ENCODE peak calls at places on chromosomes 6 and 20, in six cellular contexts. D is IMR-90, X is upper lobe of right lung, O is transverse colon, I is Peyer's patch, Z is stomach. G is an unnamed sample.

GRCh38 chr6:52910091-52910490 is 593 bp upstream of the GSTA3 start:
- DNase-seq in D (no peak), X (no peak), O (no peak), I (no peak), Z (no peak), G (no peak)

GRCh38 chr6:110664933-110665332 is 150.3 kb downstream of the CDK19 start:
- DNase-seq in D (peak; percentile 53), X (no peak), O (no peak), I (no peak), Z (no peak), G (no peak)

GRCh38 chr20:13006825-13007224 is 1.9 kb upstream of the SPTLC3 start:
- DNase-seq in D (peak; percentile 89), X (no peak), O (no peak), I (no peak), Z (no peak), G (no peak)

GRCh38 chr6:71197770-71198169 is 90.8 kb upstream of the OGFRL1 start:
- DNase-seq in D (peak; percentile 81), X (no peak), O (no peak), I (no peak), Z (no peak), G (no peak)

GRCh38 chr20:35831029-35831428 is 59.2 kb downstream of the PHF20 start:
- DNase-seq in D (peak; percentile 54), X (no peak), O (no peak), I (no peak), Z (no peak), G (no peak)

GRCh38 chr6:15464211-15464725 is 198.6 kb downstream of the DTNBP1 start:
- DNase-seq in D (no peak), X (no peak), O (peak; percentile 47), I (peak; percentile 76), Z (peak; percentile 55), G (no peak)

GRCh38 chr20:50318709-50319108 is 128.1 kb downstream of the CEBPB start:
- DNase-seq in D (no peak), X (peak; percentile 69), O (peak; percentile 10), I (no peak), Z (no peak), G (no peak)

GRCh38 chr6:107661291-107661690 is 162.8 kb downstream of the SCML4 start:
- DNase-seq in D (no peak), X (no peak), O (no peak), I (no peak), Z (no peak), G (no peak)

GRCh38 chr20:57249772-57250171 is 16.7 kb downstream of the BMP7 start:
- DNase-seq in D (no peak), X (no peak), O (no peak), I (no peak), Z (no peak), G (no peak)

GRCh38 chr20:64099880-64100565 is 7.3 kb downstream of the NPBWR2 start:
- DNase-seq in D (no peak), X (no peak), O (no peak), I (peak; percentile 77), Z (no peak), G (peak; percentile 20)

GRCh38 chr6:29507319-29507718 is 19.6 kb upstream of the MAS1L start:
- DNase-seq in D (no peak), X (no peak), O (no peak), I (no peak), Z (no peak), G (no peak)
- H3K27ac ChIP-seq in D (no peak overlapping the region), X (no peak overlapping the region), O (no peak overlapping the region), I (no peak overlapping the region), Z (no peak overlapping the region), G (no peak overlapping the region)

DNA sequence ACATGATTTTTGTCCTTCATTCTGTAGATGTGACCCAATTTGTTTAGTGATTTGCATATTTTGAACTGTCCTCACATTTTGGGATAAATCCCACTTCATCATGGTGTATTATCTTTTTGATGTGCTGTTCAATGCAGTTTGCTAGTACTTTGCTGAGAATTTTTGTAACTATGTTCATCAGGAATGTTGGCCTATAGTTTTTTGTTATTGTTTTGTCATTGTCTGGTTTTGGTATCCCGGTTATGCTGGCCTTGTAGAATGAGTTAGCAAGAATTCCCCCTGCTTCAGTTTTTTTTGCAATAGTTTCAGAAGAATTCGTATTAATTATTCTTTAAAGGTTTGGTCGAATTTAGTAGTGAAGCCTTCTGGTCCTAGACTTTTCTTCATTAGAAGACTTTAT is 11.9 kb downstream of the KIF25 start:
- DNase-seq in D (no peak), X (no peak), O (no peak), I (no peak), Z (no peak), G (no peak)
- H3K9me3 ChIP-seq in D (peaks cover 14% of the 10 kb centered on the region), X (peaks cover 17% of the 10 kb centered on the region), O (peaks cover 23% of the 10 kb centered on the region), I (no peaks in the 10 kb centered on the region), Z (peaks cover 27% of the 10 kb centered on the region), G (no peaks in the 10 kb centered on the region)

DNA sequence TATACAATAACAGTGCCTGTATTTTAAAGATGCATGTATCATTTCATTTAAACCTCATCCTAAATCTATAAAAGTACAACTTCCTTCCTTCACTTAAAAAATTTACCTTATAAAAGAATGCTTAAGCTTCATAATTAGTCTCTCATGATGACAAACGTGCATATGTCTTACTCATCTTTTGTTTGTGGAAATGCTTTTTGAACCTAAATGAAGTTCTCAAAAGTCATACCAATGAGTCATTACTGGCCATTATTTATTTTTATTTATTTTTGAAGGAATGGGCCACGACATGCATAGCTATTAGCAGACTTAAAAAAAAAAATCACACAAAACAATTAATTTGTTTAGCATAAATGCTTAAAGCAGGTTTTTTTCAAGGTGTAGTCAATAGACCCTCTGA is 3.7 kb downstream of the TFB1M start:
- DNase-seq in D (peak; percentile 61), X (no peak), O (no peak), I (no peak), Z (no peak), G (no peak)
- H3K27ac ChIP-seq in D (no peak overlapping the region), X (no peak overlapping the region), O (no peak overlapping the region), I (no peak overlapping the region), Z (no peak overlapping the region), G (no peak overlapping the region)

DNA sequence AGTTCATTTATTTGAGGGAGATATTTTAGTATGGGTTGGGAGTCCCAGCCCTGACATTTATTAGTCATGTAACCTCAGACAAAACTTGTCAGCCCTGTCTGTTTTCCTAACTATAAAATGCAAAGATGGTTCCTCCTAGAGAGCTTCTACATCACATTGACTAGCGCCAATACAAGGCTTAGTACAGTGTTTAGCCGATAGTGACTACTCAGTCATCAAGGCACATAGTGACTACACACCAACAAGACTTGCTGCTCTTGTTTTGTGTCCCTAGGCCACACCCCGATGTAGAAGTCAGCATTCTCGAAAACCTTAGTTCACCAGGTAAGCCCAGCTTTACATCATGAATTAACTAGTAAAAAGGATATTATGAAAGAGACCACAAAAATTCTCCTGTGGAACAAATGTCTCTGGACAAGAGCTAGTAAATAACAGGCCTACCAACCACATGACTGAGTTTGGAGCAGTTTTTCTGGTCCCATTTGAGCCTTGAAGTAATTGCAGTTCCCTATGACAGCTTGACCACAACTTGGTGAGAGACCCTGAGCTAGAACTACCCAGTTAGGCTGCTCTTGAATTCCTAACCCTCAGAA is 68.8 kb downstream of the PFDN4 start:
- DNase-seq in D (no peak), X (no peak), O (no peak), I (no peak), Z (no peak), G (no peak)
- H3K9me3 ChIP-seq in D (no peaks in the 10 kb centered on the region), X (no peaks in the 10 kb centered on the region), O (no peaks in the 10 kb centered on the region), I (no peaks in the 10 kb centered on the region), Z (no peaks in the 10 kb centered on the region), G (no peaks in the 10 kb centered on the region)

G was measured in heart left ventricle.